ENCODE peak calls at places on chromosomes 5 and 9, in nine cellular contexts. S, O, F, P, G, I, A, U and J are unnamed samples.

GRCh38 chr5:39517800-39518199 is 93.0 kb upstream of the DAB2 start:
- DNase-seq in S (peak; percentile 91), G (no peak), A (no peak), P (no peak), O (no peak), F (peak; percentile 95), I (no peak), U (no peak), J (no peak)

GRCh38 chr5:120531215-120531614 is 67.1 kb downstream of the PRR16 start:
- DNase-seq in S (no peak), A (no peak), O (no peak), I (no peak), F (no peak), P (no peak), U (no peak), G (no peak), J (peak; percentile 12)

GRCh38 chr9:106921341-106921899 is 58.5 kb downstream of the ZNF462 start:
- DNase-seq in G (no peak), S (peak; percentile 92), U (no peak), O (no peak), F (peak; percentile 89), I (no peak), P (no peak), A (no peak), J (peak; percentile 51)

GRCh38 chr5:108615216-108615615 is 132.5 kb upstream of the FER start:
- DNase-seq in F (no peak), S (peak; percentile 30), U (no peak), G (no peak), A (no peak), O (no peak), I (no peak), P (no peak), J (no peak)

GRCh38 chr9:21434202-21435014 is 5.8 kb upstream of the IFNA1 start:
- DNase-seq in P (no peak), F (peak; percentile 83), A (peak; percentile 49), S (peak; percentile 88), G (no peak), U (no peak), I (peak; percentile 54), O (no peak), J (peak; percentile 59)

GRCh38 chr5:119328753-119329602 is 26.8 kb upstream of the TNFAIP8 start:
- DNase-seq in P (no peak), F (peak; percentile 41), S (peak; percentile 84), G (no peak), A (no peak), U (no peak), O (no peak), I (peak; percentile 84), J (no peak)

GRCh38 chr9:116928884-116929283 is 241.8 kb downstream of the TRIM32 start:
- DNase-seq in S (no peak), O (no peak), I (no peak), F (no peak), P (no peak), U (no peak), G (no peak), A (no peak), J (no peak)

GRCh38 chr5:23089316-23089715 is 236.2 kb upstream of the CDH12 start:
- DNase-seq in A (no peak), I (no peak), P (no peak), S (no peak), G (no peak), U (no peak), F (no peak), O (no peak), J (no peak)

GRCh38 chr9:34513567-34514214 is 9.1 kb downstream of the ENHO start:
- DNase-seq in P (no peak), F (peak; percentile 21), I (peak; percentile 50), G (peak; percentile 55), O (no peak), A (no peak), U (no peak), S (peak; percentile 13), J (peak; percentile 58)

GRCh38 chr5:173557123-173557903 is 59.1 kb downstream of the BOD1 start:
- DNase-seq in O (no peak), I (no peak), A (no peak), P (no peak), S (peak; percentile 23), G (peak; percentile 49), F (no peak), U (no peak), J (no peak)

GRCh38 chr5:154092356-154092755 is 53.6 kb downstream of the MFAP3 start:
- DNase-seq in F (peak; percentile 34), G (no peak), S (peak; percentile 84), P (no peak), A (no peak), O (no peak), I (peak; percentile 85), U (no peak), J (no peak)

GRCh38 chr5:132486318-132487094 is 4.1 kb downstream of the IRF1 start:
- DNase-seq in G (peak; percentile 56), I (no peak), A (no peak), O (no peak), S (no peak), P (no peak), U (no peak), F (no peak), J (no peak)

GRCh38 chr5:165135551-165135950 is 1630.1 kb downstream of the MAT2B start:
- DNase-seq in F (no peak), U (no peak), O (no peak), A (no peak), S (no peak), P (no peak), G (no peak), I (no peak), J (peak; percentile 32)

GRCh38 chr9:126702501-126703329 is 89.0 kb downstream of the LMX1B start:
- DNase-seq in U (no peak), G (peak; percentile 52), I (no peak), F (no peak), A (peak; percentile 13), S (no peak), O (no peak), P (no peak), J (peak; percentile 60)

GRCh38 chr9:34010979-34011378 is 37.7 kb downstream of the UBAP2 start:
- DNase-seq in G (no peak), P (no peak), A (no peak), I (no peak), O (no peak), F (peak; percentile 28), U (no peak), S (peak; percentile 30), J (peak; percentile 29)

GRCh38 chr9:135049460-135049859 is 38.0 kb upstream of the OLFM1 start:
- DNase-seq in O (no peak), P (no peak), F (no peak), A (no peak), G (peak; percentile 11), I (no peak), S (no peak), U (no peak), J (no peak)

DNA sequence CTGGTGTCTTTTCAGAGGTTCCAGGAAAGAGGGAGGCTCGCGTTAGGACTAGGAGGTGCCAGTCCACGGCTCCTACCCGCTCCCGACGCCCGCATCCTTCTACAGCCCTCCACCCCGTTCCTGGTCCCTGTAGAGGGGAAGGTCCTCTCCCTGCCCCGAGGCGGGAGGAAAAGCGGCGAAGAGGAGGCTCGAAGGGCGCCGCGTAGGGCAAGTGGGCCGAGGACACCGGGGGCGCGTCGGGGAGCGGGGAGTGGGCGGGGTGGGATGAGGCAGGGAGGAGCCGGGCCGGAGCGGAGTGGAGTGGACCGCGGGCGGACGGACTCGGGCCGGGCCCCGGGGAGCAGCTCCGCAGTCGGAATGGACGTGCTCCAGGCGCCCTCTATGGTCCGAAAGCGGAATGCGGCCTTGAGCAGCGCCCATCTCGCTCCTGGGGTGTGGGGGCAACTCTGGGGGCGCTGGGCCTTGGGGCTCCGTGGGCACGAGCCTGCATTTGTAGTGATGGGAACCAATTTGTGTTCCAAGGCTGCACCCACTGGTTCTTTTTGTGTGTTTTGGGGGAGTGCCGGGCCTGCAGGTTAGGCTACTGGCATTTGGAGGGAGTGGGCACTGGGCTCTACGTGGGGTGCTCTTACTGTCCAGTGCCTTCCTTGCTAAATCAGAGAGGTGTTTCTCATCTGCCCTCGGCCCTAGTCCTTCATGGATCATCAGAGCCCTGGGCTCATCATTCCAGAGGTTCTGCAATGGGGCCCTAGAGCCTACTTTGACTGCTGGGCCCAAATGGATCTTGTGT is 7.3 kb downstream of the IRX1 start:
- DNase-seq in U (peak; percentile 45), S (peak; percentile 7), A (peak; percentile 44), P (no peak), F (no peak), O (no peak), G (no peak), I (no peak), J (no peak)
- TF ChIP-seq CTCF in U (peak; percentile 73), S (peak; percentile 40), A (peak; percentile 37), P (peak; percentile 25), F (no peak), O (peak; percentile 34), G (no peak), I (peak; percentile 95), J (no peak)

GRCh38 chr9:133003071-133003461 is 24.6 kb downstream of the GFI1B start:
- DNase-seq in G (no peak), P (no peak), S (no peak), U (no peak), I (no peak), F (no peak), A (no peak), O (no peak), J (no peak)
- H3K4me3 ChIP-seq in G (no peak overlapping the region), P (no peak overlapping the region), S (no peak overlapping the region), U (no peak overlapping the region), I (no peak overlapping the region), F (no peak overlapping the region), A (no peak overlapping the region), O (no peak overlapping the region), J (no peak overlapping the region)

GRCh38 chr5:146447734-146448380 is 724 bp downstream of the TCERG1 start:
- DNase-seq in A (no peak), O (no peak), I (no peak), U (no peak), F (peak; percentile 33), S (peak; percentile 59), P (no peak), G (no peak), J (no peak)

GRCh38 chr5:146448783-146449519 is 1.8 kb downstream of the TCERG1 start:
- DNase-seq in I (no peak), F (no peak), A (no peak), S (no peak), P (no peak), U (no peak), G (no peak), O (no peak), J (no peak)

GRCh38 chr5:146446861-146447733 is at the start of gene TCERG1:
- DNase-seq in A (peak; percentile 100), O (peak; percentile 100), P (peak; percentile 99), I (peak; percentile 100), U (peak; percentile 99), F (peak; percentile 100), S (peak; percentile 100), G (peak; percentile 100), J (peak; percentile 99)

GRCh38 chr5:146451411-146451810 is 4.3 kb downstream of the TCERG1 start:
- DNase-seq in F (no peak), I (no peak), P (no peak), S (no peak), O (no peak), A (no peak), U (no peak), G (no peak), J (no peak)
- TF ChIP-seq CTCF in F (peak; percentile 6), I (peak; percentile 14), P (no peak), S (peak; percentile 46), O (no peak), A (no peak), U (no peak), G (no peak), J (peak; percentile 46)

DNA sequence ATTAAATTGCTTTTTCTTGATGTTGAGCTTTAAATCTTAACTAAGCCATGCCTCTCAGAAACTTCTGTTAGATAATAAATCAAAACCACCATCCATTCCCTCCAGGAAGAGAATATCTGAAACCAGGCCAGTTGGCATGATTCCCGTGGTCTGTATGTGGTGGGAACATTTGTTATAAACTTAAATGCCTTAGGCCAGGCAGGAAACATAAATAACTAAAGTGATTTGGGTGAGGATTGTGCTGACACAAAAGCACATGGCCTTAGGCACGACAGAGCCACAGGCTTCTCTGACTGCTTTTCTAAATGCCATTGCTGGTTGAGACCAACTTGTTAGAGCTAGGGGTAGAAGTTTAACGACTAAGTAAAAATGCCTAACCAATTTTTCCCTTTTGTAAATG is 255.9 kb downstream of the GABRG2 start:
- DNase-seq in S (no peak), I (no peak), A (no peak), O (no peak), P (no peak), G (no peak), U (no peak), F (no peak), J (peak; percentile 93)
- H3K4me3 ChIP-seq in S (no peak overlapping the region), I (no peak overlapping the region), A (no peak overlapping the region), O (no peak overlapping the region), P (no peak overlapping the region), G (no peak overlapping the region), U (no peak overlapping the region), F (no peak overlapping the region), J (no peak overlapping the region)